ENCODE peak calls at places on chromosomes 4 and X, in ten cellular contexts. G is stimulated activated naive CD4-positive, alpha-beta T cell; X is stimulated activated CD4-positive, alpha-beta T cell treated with anti-CD3 and anti-CD28 coated beads, Interleukin-4, amount 100 ng/mL, for 48 hours; S is iPS-NIHi11; M is heart right ventricle; V is NCI-H1092; A is GM13976; L is SK-MEL-5; Z is GM20000; P is IMR-90. F is an unnamed sample.

GRCh38 chr4:15234585-15235126 is 193.2 kb upstream of the C1QTNF7 start:
- DNase-seq in P (peak), L (no peak), Z (no peak), X (no peak), S (no peak), A (no peak), G (no peak), V (no peak), M (no peak), F (peak)

GRCh38 chr4:7968262-7968896 is 28.7 kb upstream of the AFAP1 start:
- DNase-seq in S (no peak), A (no peak), V (no peak), X (no peak), L (no peak), Z (no peak), M (no peak), P (no peak), G (no peak), F (no peak)

GRCh38 chr4:20074450-20074849 is 177.3 kb upstream of the SLIT2 start:
- DNase-seq in G (no peak), M (no peak), Z (no peak), X (no peak), V (no peak), S (no peak), A (no peak), L (no peak), P (peak), F (no peak)

GRCh38 chrX:65667503-65668355 is at the start of gene MSN:
- DNase-seq in Z (peak), G (peak), M (peak), P (peak), A (peak), L (peak), S (peak), X (peak), V (no peak), F (peak)

GRCh38 chrX:65990702-65991101 is 49.2 kb downstream of the VSIG4 start:
- DNase-seq in M (no peak), G (no peak), P (no peak), S (no peak), A (no peak), V (no peak), Z (no peak), L (no peak), X (no peak), F (no peak)

GRCh38 chr4:166140951-166141350 is 267.9 kb downstream of the TLL1 start:
- DNase-seq in G (no peak), L (no peak), S (no peak), P (no peak), X (no peak), Z (no peak), A (no peak), M (no peak), V (no peak), F (no peak)

GRCh38 chrX:110081740-110082139 is 78.8 kb downstream of the TMEM164 start:
- DNase-seq in P (peak), X (no peak), V (peak), L (no peak), M (peak), A (no peak), Z (no peak), S (no peak), G (no peak), F (peak)

GRCh38 chr4:105158837-105159236 is 12.2 kb downstream of the TET2 start:
- DNase-seq in S (peak), M (no peak), X (no peak), P (peak), Z (no peak), V (no peak), G (no peak), L (no peak), A (no peak), F (no peak)

GRCh38 chr4:5192271-5192670 is 141.0 kb downstream of the STK32B start:
- DNase-seq in G (no peak), A (no peak), L (peak), X (no peak), Z (no peak), S (no peak), V (no peak), M (no peak), P (no peak), F (no peak)

GRCh38 chrX:153773741-153774575 is 6.9 kb upstream of the SRPK3 start:
- DNase-seq in A (no peak), S (peak), M (peak), L (no peak), G (no peak), P (no peak), X (no peak), V (no peak), Z (no peak), F (no peak)

GRCh38 chrX:20664774-20665173 is 398.1 kb upstream of the RPS6KA3 start:
- DNase-seq in G (no peak), Z (no peak), V (peak), P (no peak), L (no peak), S (no peak), M (no peak), X (no peak), A (no peak), F (no peak)

GRCh38 chr4:176601156-176601555 is 191.6 kb downstream of the VEGFC start:
- DNase-seq in X (no peak), A (no peak), L (peak), S (no peak), M (no peak), V (no peak), Z (no peak), P (no peak), G (no peak), F (no peak)

GRCh38 chr4:3827616-3828492 is 61.7 kb downstream of the ADRA2C start:
- DNase-seq in A (no peak), S (peak), V (peak), G (no peak), M (peak), X (no peak), Z (no peak), P (peak), L (no peak), F (peak)

GRCh38 chr4:38114435-38114834 is 154.2 kb downstream of the PTTG2 start:
- DNase-seq in X (no peak), A (no peak), S (peak), P (no peak), G (no peak), L (no peak), M (no peak), Z (no peak), V (no peak), F (no peak)

GRCh38 chr4:174674305-174674840 is 152.1 kb upstream of the HPGD start:
- DNase-seq in M (no peak), V (no peak), P (peak), G (no peak), S (no peak), Z (no peak), X (no peak), L (no peak), A (no peak), F (no peak)

GRCh38 chr4:140234697-140235060 is 80.7 kb upstream of the MAML3 start:
- DNase-seq in V (no peak), G (no peak), A (no peak), M (no peak), X (no peak), S (no peak), Z (no peak), P (no peak), L (no peak), F (no peak)

GRCh38 chrX:118682258-118683014 is 45.0 kb upstream of the IL13RA1 start:
- DNase-seq in G (no peak), X (no peak), V (no peak), A (no peak), L (no peak), P (no peak), Z (no peak), M (no peak), S (no peak), F (no peak)

GRCh38 chr4:80608285-80608980 is 272.9 kb downstream of the CFAP299 start:
- DNase-seq in X (no peak), S (no peak), A (no peak), P (peak), L (no peak), Z (no peak), V (no peak), G (no peak), M (no peak), F (no peak)

GRCh38 chr4:82753725-82754410 is 44.7 kb downstream of the SCD5 start:
- DNase-seq in Z (no peak), M (peak), P (peak), X (no peak), S (no peak), G (no peak), A (no peak), V (no peak), L (no peak), F (peak)

GRCh38 chrX:53319614-53320542 is 38.5 kb upstream of the IQSEC2 start:
- DNase-seq in G (no peak), P (no peak), M (no peak), V (no peak), L (no peak), Z (no peak), S (no peak), X (no peak), A (no peak), F (no peak)

GRCh38 chr4:89863533-89863932 is 26.6 kb upstream of the SNCA start:
- DNase-seq in M (no peak), G (no peak), V (no peak), L (no peak), A (no peak), X (no peak), S (no peak), Z (no peak), P (no peak), F (no peak)

GRCh38 chr4:76639292-76639691 is 204.3 kb downstream of the SHROOM3 start:
- DNase-seq in Z (no peak), X (no peak), S (no peak), A (no peak), L (no peak), V (no peak), M (no peak), P (peak), G (no peak), F (peak)

GRCh38 chr4:186627226-186627865 is 72.0 kb upstream of the MTNR1A start:
- DNase-seq in M (no peak), A (no peak), X (no peak), V (no peak), Z (no peak), G (no peak), S (peak), L (no peak), P (peak), F (peak)

GRCh38 chr4:139828966-139829662 is 163.5 kb downstream of the MGST2 start:
- DNase-seq in Z (no peak), G (no peak), L (no peak), X (no peak), M (no peak), P (no peak), V (no peak), A (no peak), S (no peak), F (no peak)

GRCh38 chr4:54575919-54576318 is 81.8 kb upstream of the KIT start:
- DNase-seq in L (no peak), Z (no peak), A (no peak), G (no peak), P (no peak), S (no peak), M (no peak), X (no peak), V (no peak), F (no peak)

GRCh38 chr4:8726344-8726851 is 133.8 kb downstream of the CPZ start:
- DNase-seq in L (no peak), X (no peak), G (no peak), M (no peak), Z (no peak), V (no peak), S (no peak), P (no peak), A (no peak), F (no peak)

GRCh38 chr4:136863756-136864155 is 668.5 kb downstream of the PCDH18 start:
- DNase-seq in X (no peak), L (peak), S (peak), P (peak), G (no peak), V (no peak), A (no peak), Z (no peak), M (no peak), F (no peak)

GRCh38 chr4:26171953-26172352 is 148.9 kb upstream of the RBPJ start:
- DNase-seq in V (no peak), L (no peak), P (peak), M (no peak), Z (no peak), G (no peak), X (no peak), S (no peak), A (no peak), F (no peak)

GRCh38 chrX:1591863-1592127 is 391 bp downstream of the AKAP17A start:
- DNase-seq in G (no peak), P (no peak), A (no peak), Z (no peak), L (no peak), X (no peak), S (no peak), M (no peak), V (no peak), F (peak)

GRCh38 chr4:46389301-46389761 is 597 bp downstream of the GABRA2 start:
- DNase-seq in Z (no peak), S (peak), X (no peak), G (no peak), M (no peak), L (no peak), P (no peak), A (peak), V (no peak), F (peak)

GRCh38 chrX:9141496-9141895 is 107.6 kb upstream of the FAM9B start:
- DNase-seq in S (no peak), G (no peak), M (no peak), L (peak), X (no peak), V (no peak), A (no peak), P (peak), Z (no peak), F (peak)

GRCh38 chr4:86972997-86973396 is 38.2 kb downstream of the AFF1 start:
- DNase-seq in V (no peak), A (no peak), X (no peak), S (peak), L (no peak), Z (no peak), M (peak), P (no peak), G (no peak), F (peak)

GRCh38 chrX:928606-929005 is 283.8 kb downstream of the CRLF2 start:
- DNase-seq in V (no peak), P (no peak), Z (no peak), A (no peak), G (no peak), M (no peak), X (no peak), S (no peak), L (no peak), F (no peak)

GRCh38 chr4:10157478-10158354 is 41.1 kb upstream of the WDR1 start:
- DNase-seq in X (peak), V (peak), S (peak), M (no peak), G (no peak), L (peak), A (peak), Z (peak), P (peak), F (peak)

GRCh38 chrX:71056857-71057256 is 11.3 kb downstream of the SNX12 start:
- DNase-seq in M (no peak), X (no peak), V (no peak), Z (no peak), S (no peak), A (no peak), G (no peak), P (peak), L (no peak), F (no peak)

F was measured in RWPE1.